ENCODE peak calls at places on chromosomes 12 and 14, in five cellular contexts. One of them, this sample, is unnamed.

GRCh38 chr12:10900972-10901371 is 8.4 kb downstream of the TAS2R13 start:
- DNase-seq in trophoblast cell: no peak
- DNase-seq in neuronal stem cell: no peak
- DNase-seq in H1: no peak
- DNase-seq in H9: no peak
- DNase-seq in this sample: no peak

GRCh38 chr12:78060186-78060585 is 229.5 kb downstream of the NAV3 start:
- DNase-seq in trophoblast cell: no peak
- DNase-seq in neuronal stem cell: no peak
- DNase-seq in H1: no peak
- DNase-seq in H9: no peak
- DNase-seq in this sample: peak; percentile 63

GRCh38 chr12:116879509-116880212 is 1.6 kb downstream of the HRK start:
- DNase-seq in trophoblast cell: no peak
- DNase-seq in neuronal stem cell: no peak
- DNase-seq in H1: no peak
- DNase-seq in H9: peak; percentile 39
- DNase-seq in this sample: no peak

GRCh38 chr12:3185260-3185870 is 108.2 kb downstream of the TSPAN9 start:
- DNase-seq in trophoblast cell: no peak
- DNase-seq in neuronal stem cell: no peak
- DNase-seq in H1: no peak
- DNase-seq in H9: no peak
- DNase-seq in this sample: no peak

GRCh38 chr12:124734224-124734788 is 129.4 kb downstream of the SCARB1 start:
- DNase-seq in trophoblast cell: no peak
- DNase-seq in neuronal stem cell: peak; percentile 80
- DNase-seq in H1: peak; percentile 49
- DNase-seq in H9: peak; percentile 94
- DNase-seq in this sample: peak; percentile 87

GRCh38 chr12:46998811-46999368 is 80.5 kb upstream of the PCED1B start:
- DNase-seq in trophoblast cell: no peak
- DNase-seq in neuronal stem cell: no peak
- DNase-seq in H1: no peak
- DNase-seq in H9: no peak
- DNase-seq in this sample: peak; percentile 38

GRCh38 chr12:100576311-100577036 is 3.0 kb downstream of the GAS2L3 start:
- DNase-seq in trophoblast cell: peak; percentile 37
- DNase-seq in neuronal stem cell: no peak
- DNase-seq in H1: no peak
- DNase-seq in H9: no peak
- DNase-seq in this sample: peak; percentile 93

GRCh38 chr14:36356862-36357261 is 36.4 kb upstream of the MBIP start:
- DNase-seq in trophoblast cell: no peak
- DNase-seq in neuronal stem cell: no peak
- DNase-seq in H1: no peak
- DNase-seq in H9: no peak
- DNase-seq in this sample: no peak

GRCh38 chr12:63064080-63064479 is 86.9 kb downstream of the AVPR1A start:
- DNase-seq in trophoblast cell: no peak
- DNase-seq in neuronal stem cell: no peak
- DNase-seq in H1: no peak
- DNase-seq in H9: no peak
- DNase-seq in this sample: peak; percentile 14

GRCh38 chr12:76704693-76705092 is 59.2 kb upstream of the ZDHHC17 start:
- DNase-seq in trophoblast cell: no peak
- DNase-seq in neuronal stem cell: no peak
- DNase-seq in H1: no peak
- DNase-seq in H9: no peak
- DNase-seq in this sample: no peak

GRCh38 chr12:12562016-12562483 is 613 bp downstream of the DUSP16 start:
- DNase-seq in trophoblast cell: no peak
- DNase-seq in neuronal stem cell: peak; percentile 68
- DNase-seq in H1: no peak
- DNase-seq in H9: peak; percentile 51
- DNase-seq in this sample: peak; percentile 58

DNA sequence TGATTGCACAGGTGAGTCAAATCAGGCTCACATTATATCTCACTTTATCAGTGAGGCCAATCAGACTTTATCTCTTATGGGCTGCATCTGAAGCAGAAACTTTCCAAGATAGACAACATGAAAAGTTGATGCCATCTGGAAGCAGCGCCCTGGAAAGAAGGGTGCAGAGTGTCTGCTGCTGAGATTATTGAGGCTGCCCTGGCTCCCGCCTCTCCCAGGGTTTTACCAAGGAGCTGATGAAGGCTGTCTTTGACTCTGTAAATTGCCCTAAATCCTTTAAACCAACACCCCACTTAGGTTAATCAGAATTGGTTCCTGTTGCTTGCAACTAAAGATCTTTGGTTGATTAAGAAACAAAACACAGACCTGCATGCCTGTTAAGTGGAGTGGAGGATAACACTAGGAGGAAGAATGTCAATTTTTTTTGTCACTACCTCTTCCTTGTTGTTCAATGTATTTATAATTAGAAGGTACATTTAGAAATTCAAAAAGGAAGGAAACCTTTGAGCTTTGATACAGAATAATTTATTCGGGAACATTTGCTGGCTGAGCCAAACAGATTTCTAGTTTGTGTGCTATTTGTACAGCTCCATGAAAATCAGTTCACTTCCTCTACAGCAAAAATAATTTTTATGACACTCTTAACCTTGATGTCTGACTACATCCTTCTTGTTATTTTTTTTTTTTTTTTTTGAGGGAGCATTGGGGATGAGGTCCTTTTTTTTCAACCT is 104.1 kb downstream of the VEZT start:
- DNase-seq in trophoblast cell: no peak
- DNase-seq in neuronal stem cell: no peak
- DNase-seq in H1: no peak
- DNase-seq in H9: no peak
- DNase-seq in this sample: no peak
- H2BK12ac ChIP-seq in trophoblast cell: no peak overlapping the region
- H2BK12ac ChIP-seq in neuronal stem cell: no peak overlapping the region
- H2BK12ac ChIP-seq in H1: no peak overlapping the region
- H2BK12ac ChIP-seq in H9: no peak overlapping the region
- H2BK12ac ChIP-seq in this sample: no peak overlapping the region

GRCh38 chr12:74985293-74985985 is 224.2 kb downstream of the KCNC2 start:
- DNase-seq in trophoblast cell: no peak
- DNase-seq in neuronal stem cell: no peak
- DNase-seq in H1: no peak
- DNase-seq in H9: peak; percentile 25
- DNase-seq in this sample: no peak

GRCh38 chr12:74983917-74984316 is 225.7 kb downstream of the KCNC2 start:
- DNase-seq in trophoblast cell: no peak
- DNase-seq in neuronal stem cell: no peak
- DNase-seq in H1: no peak
- DNase-seq in H9: no peak
- DNase-seq in this sample: no peak

GRCh38 chr12:74988156-74988555 is 221.5 kb downstream of the KCNC2 start:
- DNase-seq in trophoblast cell: no peak
- DNase-seq in neuronal stem cell: no peak
- DNase-seq in H1: no peak
- DNase-seq in H9: no peak
- DNase-seq in this sample: no peak

GRCh38 chr12:74984631-74985030 is 225.0 kb downstream of the KCNC2 start:
- DNase-seq in trophoblast cell: no peak
- DNase-seq in neuronal stem cell: no peak
- DNase-seq in H1: no peak
- DNase-seq in H9: peak; percentile 22
- DNase-seq in this sample: no peak

DNA sequence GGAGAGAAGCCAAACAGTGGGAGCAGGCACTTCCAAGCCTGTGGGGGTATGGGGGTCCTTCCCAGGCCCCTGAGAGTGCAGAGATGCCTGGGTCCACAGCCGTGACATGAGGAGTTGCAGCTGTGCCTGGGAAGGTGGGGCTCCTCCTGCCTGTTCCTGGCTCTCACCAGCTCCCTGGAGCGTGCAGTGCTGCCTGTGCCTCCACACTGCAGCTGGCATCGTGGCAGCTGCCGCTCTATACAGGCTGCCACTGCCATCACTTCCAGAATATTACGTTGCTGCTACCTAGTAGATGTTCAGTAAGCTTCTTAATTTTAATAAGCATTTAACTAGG is 223.7 kb downstream of the KCNC2 start:
- DNase-seq in trophoblast cell: no peak
- DNase-seq in neuronal stem cell: no peak
- DNase-seq in H1: no peak
- DNase-seq in H9: no peak
- DNase-seq in this sample: no peak
- H2BK12ac ChIP-seq in trophoblast cell: no peak overlapping the region
- H2BK12ac ChIP-seq in neuronal stem cell: no peak overlapping the region
- H2BK12ac ChIP-seq in H1: no peak overlapping the region
- H2BK12ac ChIP-seq in H9: no peak overlapping the region
- H2BK12ac ChIP-seq in this sample: no peak overlapping the region

GRCh38 chr12:81078469-81079196 is 754 bp downstream of the ACSS3 start:
- DNase-seq in trophoblast cell: no peak
- DNase-seq in neuronal stem cell: no peak
- DNase-seq in H1: no peak
- DNase-seq in H9: no peak
- DNase-seq in this sample: peak; percentile 71

GRCh38 chr12:81077329-81077685 is 572 bp upstream of the ACSS3 start:
- DNase-seq in trophoblast cell: no peak
- DNase-seq in neuronal stem cell: peak; percentile 57
- DNase-seq in H1: peak; percentile 71
- DNase-seq in H9: peak; percentile 95
- DNase-seq in this sample: peak; percentile 24

GRCh38 chr12:81077686-81078441 is at the start of gene ACSS3:
- DNase-seq in trophoblast cell: no peak
- DNase-seq in neuronal stem cell: peak; percentile 80
- DNase-seq in H1: peak; percentile 53
- DNase-seq in H9: peak; percentile 94
- DNase-seq in this sample: peak; percentile 40

GRCh38 chr12:81080431-81080983 is 2.6 kb downstream of the ACSS3 start:
- DNase-seq in trophoblast cell: no peak
- DNase-seq in neuronal stem cell: no peak
- DNase-seq in H1: no peak
- DNase-seq in H9: no peak
- DNase-seq in this sample: no peak

DNA sequence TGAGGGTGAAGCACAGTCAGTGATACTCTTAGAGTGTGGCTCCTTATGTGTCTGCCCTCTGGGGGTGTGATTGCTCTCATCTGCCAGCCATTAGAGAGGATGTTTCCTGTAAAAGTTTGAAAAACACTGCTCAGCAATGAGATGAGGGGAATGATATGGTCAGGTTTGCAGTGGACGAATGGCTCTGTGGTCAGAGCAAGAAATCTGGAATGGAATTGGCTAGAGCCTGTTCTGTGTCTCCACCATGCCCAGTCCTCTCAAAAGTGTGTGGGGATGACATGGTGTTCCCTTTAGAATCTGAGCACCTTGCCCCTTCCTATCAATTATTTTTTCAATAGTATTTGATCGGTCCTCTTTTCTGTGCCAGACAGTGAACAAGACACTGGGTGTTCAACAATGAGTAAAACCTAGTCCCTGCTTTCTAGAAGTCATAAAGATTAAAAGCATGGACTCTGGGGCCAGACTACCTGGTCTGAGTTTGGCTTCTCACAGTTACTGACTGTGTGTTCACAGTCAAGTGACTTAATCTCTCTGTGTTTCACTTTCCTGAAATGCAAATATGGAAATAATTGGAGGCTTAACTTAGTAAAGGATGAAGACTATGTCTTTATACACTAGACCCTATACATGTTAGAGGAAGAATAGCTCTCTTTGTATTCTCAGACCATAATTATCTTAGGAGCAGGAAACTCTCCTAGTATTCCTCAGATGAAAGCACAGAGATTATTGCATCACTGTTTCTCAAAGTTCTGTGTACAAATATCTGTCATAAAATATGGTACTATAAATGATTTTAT is 1.6 kb downstream of the ACSS3 start:
- DNase-seq in trophoblast cell: no peak
- DNase-seq in neuronal stem cell: no peak
- DNase-seq in H1: no peak
- DNase-seq in H9: no peak
- DNase-seq in this sample: no peak
- H2BK12ac ChIP-seq in trophoblast cell: no peak overlapping the region
- H2BK12ac ChIP-seq in neuronal stem cell: no peak overlapping the region
- H2BK12ac ChIP-seq in H1: no peak overlapping the region
- H2BK12ac ChIP-seq in H9: no peak overlapping the region
- H2BK12ac ChIP-seq in this sample: no peak overlapping the region

DNA sequence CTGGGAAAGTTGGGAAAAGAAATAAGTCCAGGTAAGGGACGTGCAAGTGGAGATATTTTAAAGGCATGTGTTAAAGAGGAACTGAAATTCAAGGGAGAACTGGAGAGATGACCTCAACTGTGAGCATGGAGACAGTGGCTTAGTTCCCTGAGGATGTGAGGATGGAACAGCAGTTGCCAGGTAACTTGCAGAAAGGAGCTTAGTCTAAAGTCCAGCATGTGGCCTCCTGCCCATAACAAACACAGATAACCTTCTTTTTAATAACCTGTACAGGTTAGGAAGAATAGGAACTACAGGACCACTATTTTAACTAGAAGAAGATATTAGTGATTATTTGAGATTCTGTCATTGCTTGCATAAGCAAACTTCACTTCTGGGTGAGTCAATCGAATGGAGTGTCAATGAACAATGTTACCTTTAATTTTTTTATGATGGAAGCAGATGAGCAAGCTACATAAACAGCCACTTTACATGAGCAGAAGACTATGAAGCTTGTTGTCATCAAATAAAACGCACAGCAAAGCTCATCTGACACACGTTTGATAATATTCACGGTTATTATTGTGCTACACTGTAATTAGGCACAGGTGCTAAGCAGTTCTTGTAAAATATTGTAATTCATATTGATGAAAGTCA is 291.7 kb upstream of the DDHD1 start:
- DNase-seq in trophoblast cell: no peak
- DNase-seq in neuronal stem cell: no peak
- DNase-seq in H1: no peak
- DNase-seq in H9: no peak
- DNase-seq in this sample: no peak
- H2BK12ac ChIP-seq in trophoblast cell: no peak overlapping the region
- H2BK12ac ChIP-seq in neuronal stem cell: no peak overlapping the region
- H2BK12ac ChIP-seq in H1: no peak overlapping the region
- H2BK12ac ChIP-seq in H9: no peak overlapping the region
- H2BK12ac ChIP-seq in this sample: no peak overlapping the region

GRCh38 chr14:100844082-100844408 is 18.1 kb downstream of the MEG3 start:
- DNase-seq in trophoblast cell: no peak
- DNase-seq in neuronal stem cell: no peak
- DNase-seq in H1: no peak
- DNase-seq in H9: no peak
- DNase-seq in this sample: no peak
- H2BK12ac ChIP-seq in trophoblast cell: no peak overlapping the region
- H2BK12ac ChIP-seq in neuronal stem cell: peak overlapping the region; percentile 47
- H2BK12ac ChIP-seq in H1: no peak overlapping the region
- H2BK12ac ChIP-seq in H9: no peak overlapping the region
- H2BK12ac ChIP-seq in this sample: peak overlapping the region; percentile 95

This sample was measured in mesenchymal stem cell.